ENCODE peak calls at places on chromosome 9, in ten cellular contexts. Q is CD8-positive, alpha-beta T cell; X is GM12865; P is HFFc6; O is fibroblast of pulmonary artery; U is H9; L is neural progenitor cell; T is CD4-positive, alpha-beta T cell; S is omental fat pad; A is tibial artery. H is an unnamed sample.

GRCh38 chr9:121728916-121729315 is 77.5 kb downstream of the DAB2IP start:
- DNase-seq in X (no peak), L (no peak), Q (no peak), S (no peak), T (no peak), A (no peak), U (no peak), O (no peak), P (no peak), H (no peak)

GRCh38 chr9:93256878-93257807 is 73.2 kb downstream of the WNK2 start:
- DNase-seq in S (peak), P (no peak), U (peak), T (no peak), Q (peak), X (no peak), A (peak), L (no peak), O (no peak), H (no peak)

GRCh38 chr9:127418037-127418471 is 6.1 kb upstream of the ZNF79 start:
- DNase-seq in A (no peak), L (peak), S (no peak), O (no peak), Q (peak), U (peak), X (peak), P (no peak), T (no peak), H (no peak)

GRCh38 chr9:129321511-129322021 is 143.5 kb upstream of the IER5L start:
- DNase-seq in U (peak), O (no peak), S (no peak), L (no peak), Q (no peak), T (no peak), P (no peak), X (no peak), A (no peak), H (no peak)

GRCh38 chr9:94853887-94854286 is 127.4 kb downstream of the AOPEP start:
- DNase-seq in U (no peak), S (no peak), Q (no peak), L (no peak), A (no peak), O (no peak), P (no peak), T (no peak), X (no peak), H (no peak)

GRCh38 chr9:130599625-130600024 is 20.2 kb downstream of the FUBP3 start:
- DNase-seq in S (no peak), U (peak), X (no peak), L (no peak), A (no peak), T (no peak), Q (no peak), P (no peak), O (no peak), H (no peak)

GRCh38 chr9:134419684-134420076 is 93.4 kb downstream of the RXRA start:
- DNase-seq in L (peak), T (no peak), Q (no peak), U (peak), S (no peak), P (no peak), A (no peak), X (no peak), O (no peak), H (no peak)

GRCh38 chr9:15743512-15743911 is 190.7 kb downstream of the CCDC171 start:
- DNase-seq in T (no peak), X (peak), A (no peak), L (no peak), P (no peak), S (no peak), O (no peak), U (no peak), Q (no peak), H (no peak)

GRCh38 chr9:120869360-120869687 is 7.7 kb downstream of the PHF19 start:
- DNase-seq in T (no peak), O (no peak), A (no peak), Q (no peak), L (no peak), S (no peak), U (no peak), X (no peak), P (no peak), H (no peak)

GRCh38 chr9:116860509-116861120 is 173.5 kb downstream of the TRIM32 start:
- DNase-seq in Q (no peak), P (peak), S (peak), A (peak), U (peak), T (no peak), L (peak), X (peak), O (peak), H (peak)
- TF ChIP-seq CTCF in Q (peak), P (peak), S (no peak), A (peak), U (peak), T (peak), L (peak), X (peak), O (peak), H (peak)

GRCh38 chr9:6686396-6686795 is 40.9 kb upstream of the GLDC start:
- DNase-seq in X (peak), O (peak), Q (no peak), L (no peak), U (no peak), T (no peak), S (no peak), P (peak), A (no peak), H (peak)
- TF ChIP-seq CTCF in X (peak), O (peak), Q (no peak), L (peak), U (no peak), T (peak), S (no peak), P (peak), A (peak), H (peak)

GRCh38 chr9:21412109-21412508 is 3.2 kb downstream of the IFNA8 start:
- DNase-seq in X (peak), Q (no peak), T (no peak), O (no peak), P (no peak), U (no peak), S (no peak), A (no peak), L (no peak), H (no peak)

GRCh38 chr9:21414220-21414940 is 5.5 kb downstream of the IFNA8 start:
- DNase-seq in T (no peak), S (no peak), A (no peak), L (no peak), Q (no peak), P (no peak), X (no peak), O (no peak), U (no peak), H (no peak)

GRCh38 chr9:21408817-21409216 is at the start of gene IFNA8:
- DNase-seq in X (no peak), U (no peak), S (no peak), T (no peak), O (no peak), L (no peak), Q (no peak), A (no peak), P (no peak), H (no peak)

GRCh38 chr9:21415492-21416267 is 6.8 kb downstream of the IFNA8 start:
- DNase-seq in S (no peak), Q (no peak), X (no peak), A (no peak), L (no peak), T (no peak), O (no peak), U (no peak), P (no peak), H (peak)

DNA sequence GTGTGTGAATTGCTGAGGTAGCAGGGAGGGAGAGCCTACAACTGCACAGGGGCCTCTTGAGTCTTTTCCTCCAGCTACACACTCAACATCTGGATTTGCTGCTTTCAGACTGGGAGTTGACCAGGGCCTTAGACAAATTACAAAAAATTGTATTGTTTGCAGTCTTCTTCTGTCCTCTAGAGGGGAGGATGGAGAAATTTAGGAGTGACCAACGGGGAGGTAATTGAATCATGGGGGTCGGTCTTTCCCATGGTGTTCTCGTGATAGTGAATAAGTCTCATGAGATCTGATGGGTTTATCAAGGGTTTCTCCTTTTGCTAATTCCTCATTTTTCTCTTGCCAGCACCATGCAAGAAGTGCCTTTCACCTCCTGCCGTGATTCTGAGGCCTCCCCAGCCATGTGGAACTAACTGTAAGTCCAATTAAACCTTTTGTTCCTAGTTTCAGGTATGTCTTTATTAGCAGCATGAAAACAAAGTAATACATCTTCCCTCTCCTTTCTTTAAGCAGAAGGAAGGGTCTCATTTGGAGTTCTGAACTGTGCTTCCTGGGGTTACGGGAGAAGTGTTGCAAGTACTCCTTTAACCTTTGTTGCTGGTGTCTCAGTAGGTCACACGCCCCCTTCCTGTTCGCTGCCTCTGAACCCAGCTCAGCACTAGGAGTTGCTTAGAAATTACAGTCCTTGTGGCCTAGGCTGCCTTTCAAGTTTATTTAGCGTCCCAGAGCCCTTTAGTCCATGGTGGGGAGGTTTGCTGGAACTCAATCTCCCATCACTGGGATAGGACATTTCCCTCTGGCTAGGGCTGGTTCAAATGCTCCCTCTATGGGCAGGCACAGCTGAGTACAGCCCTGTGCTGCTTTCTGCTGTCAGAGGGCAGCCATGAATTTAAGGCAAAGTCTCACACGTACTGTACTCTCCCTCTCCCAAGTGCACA is 4.4 kb downstream of the IFNA8 start:
- DNase-seq in U (peak), S (no peak), X (peak), L (peak), Q (no peak), O (no peak), P (no peak), T (no peak), A (no peak), H (no peak)
- TF ChIP-seq CTCF in U (peak), S (no peak), X (peak), L (peak), Q (no peak), O (peak), P (peak), T (peak), A (no peak), H (peak)

DNA sequence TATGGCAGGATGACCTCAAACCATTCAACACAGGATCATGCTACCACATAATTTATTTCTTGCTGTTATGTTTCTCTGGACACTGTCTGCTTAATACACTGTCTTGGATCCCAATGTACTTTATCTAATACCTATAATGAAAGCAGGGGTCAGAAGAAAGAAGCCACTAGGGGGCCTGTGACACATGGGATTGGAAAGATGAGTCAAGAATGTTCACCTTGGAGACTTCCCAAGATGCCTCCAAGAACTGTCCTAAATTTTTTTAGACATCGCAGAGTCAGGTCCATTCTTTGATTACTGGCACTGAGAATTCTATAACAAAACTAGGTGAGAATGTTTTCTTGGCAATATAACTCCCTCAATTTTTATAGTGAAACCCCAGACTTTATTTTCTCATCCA is 305.8 kb upstream of the SMARCA2 start:
- DNase-seq in A (no peak), Q (no peak), L (peak), U (no peak), O (no peak), X (peak), S (no peak), T (no peak), P (no peak), H (no peak)
- TF ChIP-seq CTCF in A (no peak), Q (no peak), L (peak), U (peak), O (peak), X (peak), S (no peak), T (peak), P (peak), H (no peak)

DNA sequence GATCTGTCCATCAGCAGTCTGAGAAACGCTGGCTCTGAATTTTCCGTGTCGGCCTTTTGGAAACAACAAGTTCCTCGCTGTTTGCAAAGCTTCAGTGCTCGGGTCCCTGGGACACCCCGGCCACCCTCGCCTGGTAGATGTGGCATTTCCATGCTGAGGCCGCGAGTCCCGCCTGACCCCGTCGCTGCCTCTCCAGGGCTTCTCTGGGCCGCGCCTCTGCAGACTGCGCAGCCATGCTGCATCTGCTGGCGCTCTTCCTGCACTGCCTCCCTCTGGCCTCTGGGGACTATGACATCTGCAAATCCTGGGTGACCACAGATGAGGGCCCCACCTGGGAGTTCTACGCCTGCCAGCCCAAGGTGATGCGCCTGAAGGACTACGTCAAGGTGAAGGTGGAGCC is 4.7 kb downstream of the NTNG2 start:
- DNase-seq in O (no peak), P (no peak), Q (no peak), S (no peak), T (no peak), X (no peak), A (no peak), U (peak), L (peak), H (no peak)
- TF ChIP-seq CTCF in O (peak), P (peak), Q (no peak), S (no peak), T (no peak), X (no peak), A (no peak), U (peak), L (peak), H (no peak)

GRCh38 chr9:34502471-34503335 is 20.1 kb downstream of the ENHO start:
- DNase-seq in P (no peak), L (no peak), T (no peak), U (no peak), O (no peak), X (no peak), S (no peak), A (no peak), Q (no peak), H (no peak)
- TF ChIP-seq CTCF in P (no peak), L (no peak), T (no peak), U (no peak), O (no peak), X (no peak), S (no peak), A (no peak), Q (no peak), H (no peak)

DNA sequence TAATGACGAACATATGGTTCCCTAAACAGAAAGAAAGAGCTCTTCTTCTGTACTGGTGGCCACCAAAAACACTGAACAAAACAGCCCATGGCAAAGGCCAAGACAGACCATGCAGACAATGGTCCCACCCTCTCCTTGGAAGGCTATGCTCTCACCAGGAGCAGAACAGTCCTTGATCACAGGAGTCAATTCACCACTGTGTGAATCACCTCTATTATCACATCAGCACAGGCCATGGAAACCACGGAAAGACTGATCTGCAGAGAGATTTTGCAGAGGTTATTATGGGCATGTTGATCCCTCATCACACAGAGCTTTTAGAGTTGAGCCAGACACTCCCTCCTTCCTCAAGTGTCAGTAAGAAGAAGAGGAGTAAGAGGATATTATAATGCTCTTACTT is 134.0 kb upstream of the RASEF start:
- DNase-seq in S (no peak), L (no peak), U (no peak), P (no peak), X (no peak), T (no peak), O (no peak), Q (no peak), A (no peak), H (no peak)
- TF ChIP-seq CTCF in S (no peak), L (no peak), U (no peak), P (no peak), X (no peak), T (no peak), O (no peak), Q (no peak), A (no peak), H (no peak)

GRCh38 chr9:89564257-89564878 is 40.4 kb upstream of the GADD45G start:
- DNase-seq in L (peak), P (no peak), U (peak), T (no peak), O (peak), Q (no peak), S (no peak), X (peak), A (no peak), H (peak)
- TF ChIP-seq CTCF in L (peak), P (no peak), U (peak), T (no peak), O (peak), Q (no peak), S (no peak), X (peak), A (no peak), H (peak)

GRCh38 chr9:123724211-123724831 is 205.6 kb downstream of the DENND1A start:
- DNase-seq in X (peak), O (peak), P (peak), T (no peak), U (no peak), L (no peak), S (no peak), Q (no peak), A (no peak), H (peak)
- TF ChIP-seq CTCF in X (no peak), O (peak), P (peak), T (no peak), U (no peak), L (peak), S (no peak), Q (no peak), A (peak), H (peak)

GRCh38 chr9:98851730-98852462 is 44.4 kb downstream of the GALNT12 start:
- DNase-seq in S (no peak), Q (no peak), X (no peak), U (no peak), L (no peak), P (no peak), A (no peak), T (no peak), O (no peak), H (no peak)
- TF ChIP-seq CTCF in S (no peak), Q (no peak), X (no peak), U (no peak), L (no peak), P (no peak), A (no peak), T (no peak), O (no peak), H (no peak)

H was measured in cardiac fibroblast.